ENCODE peak calls at places on chromosome 15, in four cellular contexts. O is mesendoderm, S is H9, H is H1. R is an unnamed sample.

GRCh38 chr15:25678498-25678865 is 184.6 kb downstream of the ATP10A start:
- DNase-seq in S (no peak), H (no peak), O (no peak), R (no peak)

GRCh38 chr15:83869329-83869728 is 215.4 kb downstream of the ADAMTSL3 start:
- DNase-seq in S (no peak), H (no peak), O (no peak), R (no peak)

GRCh38 chr15:39394534-39394933 is 186.3 kb upstream of the THBS1 start:
- DNase-seq in S (no peak), O (no peak), H (no peak), R (no peak)

GRCh38 chr15:56754993-56755392 is 21.7 kb upstream of the ZNF280D start:
- DNase-seq in H (no peak), S (no peak), O (no peak), R (peak)

GRCh38 chr15:61227269-61228024 is 1.7 kb downstream of the RORA start:
- DNase-seq in H (no peak), O (peak), S (peak), R (peak)

GRCh38 chr15:101088788-101089578 is 162.9 kb downstream of the CHSY1 start:
- DNase-seq in H (peak), S (peak), O (peak), R (no peak)

GRCh38 chr15:81908111-81908510 is 137.7 kb downstream of the MEX3B start:
- DNase-seq in O (no peak), S (no peak), H (no peak), R (no peak)

GRCh38 chr15:100252359-100252758 is 89.4 kb downstream of the ADAMTS17 start:
- DNase-seq in O (no peak), H (no peak), S (no peak), R (no peak)

GRCh38 chr15:58632789-58633188 is 116.7 kb downstream of the ADAM10 start:
- DNase-seq in S (no peak), O (no peak), H (no peak), R (peak)

GRCh38 chr15:45668386-45668785 is 33.6 kb downstream of the SQOR start:
- DNase-seq in H (no peak), O (no peak), S (no peak), R (no peak)

GRCh38 chr15:90101130-90101968 is 919 bp downstream of the IDH2 start:
- DNase-seq in H (no peak), S (peak), O (peak), R (no peak)

GRCh38 chr15:40441736-40442531 is 1.2 kb downstream of the BAHD1 start:
- DNase-seq in O (no peak), S (no peak), H (no peak), R (no peak)

GRCh38 chr15:82043130-82043673 is 2.6 kb downstream of the MEX3B start:
- DNase-seq in O (peak), H (no peak), S (peak), R (no peak)

GRCh38 chr15:81869161-81869928 is 176.5 kb downstream of the MEX3B start:
- DNase-seq in H (no peak), S (no peak), O (no peak), R (no peak)

GRCh38 chr15:36803773-36804172 is 224.3 kb downstream of the CDIN1 start:
- DNase-seq in O (no peak), H (no peak), S (no peak), R (no peak)

GRCh38 chr15:74206801-74207281 is 4.3 kb upstream of the STRA6 start:
- DNase-seq in H (no peak), S (no peak), O (no peak), R (no peak)

GRCh38 chr15:79450648-79451047 is 18.5 kb downstream of the MINAR1 start:
- DNase-seq in O (peak), S (no peak), H (no peak), R (no peak)

GRCh38 chr15:64856429-64857145 is 14.9 kb downstream of the PLEKHO2 start:
- DNase-seq in O (peak), H (no peak), S (peak), R (peak)

GRCh38 chr15:51874751-51875644 is 45.5 kb downstream of the TMOD3 start:
- DNase-seq in O (peak), S (no peak), H (no peak), R (peak)

GRCh38 chr15:57398336-57398735 is 22.0 kb downstream of the CGNL1 start:
- DNase-seq in O (no peak), S (no peak), H (no peak), R (no peak)

GRCh38 chr15:20344601-20345400 is 196.8 kb downstream of the GOLGA6L6 start:
- DNase-seq in H (no peak), O (no peak), S (peak), R (no peak)

GRCh38 chr15:92666780-92667179 is 11.2 kb upstream of the FAM174B start:
- DNase-seq in S (no peak), O (no peak), H (no peak), R (no peak)

GRCh38 chr15:71051539-71051938 is 63.7 kb upstream of the THSD4 start:
- DNase-seq in S (no peak), H (no peak), O (no peak), R (peak)

GRCh38 chr15:93047621-93048425 is 41.2 kb downstream of the RGMA start:
- DNase-seq in H (no peak), S (no peak), O (no peak), R (no peak)

GRCh38 chr15:98213346-98213979 is 253.0 kb downstream of the ARRDC4 start:
- DNase-seq in O (no peak), H (no peak), S (no peak), R (no peak)

GRCh38 chr15:59150185-59150584 is 45.2 kb downstream of the CCNB2 start:
- DNase-seq in H (no peak), S (no peak), O (no peak), R (no peak)

GRCh38 chr15:25240461-25241021 is 198.3 kb downstream of the UBE3A start:
- DNase-seq in O (no peak), S (no peak), H (no peak), R (no peak)

GRCh38 chr15:71599404-71600225 is 210.7 kb upstream of the NR2E3 start:
- DNase-seq in S (no peak), H (no peak), O (no peak), R (no peak)

GRCh38 chr15:43133429-43134156 is at the start of gene TMEM62:
- DNase-seq in S (peak), O (peak), H (no peak), R (peak)

GRCh38 chr15:40928975-40929729 is at the start of gene DLL4:
- DNase-seq in H (no peak), S (peak), O (peak), R (peak)

GRCh38 chr15:58551764-58552504 is 120.1 kb downstream of the LIPC start:
- DNase-seq in H (no peak), S (no peak), O (peak), R (peak)

GRCh38 chr15:67076147-67076843 is 10.9 kb downstream of the SMAD3 start:
- DNase-seq in S (no peak), O (no peak), H (no peak), R (peak)

GRCh38 chr15:89179966-89180875 is 41.2 kb downstream of the RLBP1 start:
- DNase-seq in S (no peak), H (no peak), O (no peak), R (peak)

GRCh38 chr15:101445562-101446526 is 43.7 kb downstream of the PCSK6 start:
- DNase-seq in S (no peak), H (no peak), O (no peak), R (peak)

GRCh38 chr15:90232196-90232595 is 1.5 kb downstream of the CIB1 start:
- DNase-seq in S (no peak), H (no peak), O (no peak), R (no peak)

GRCh38 chr15:77420610-77421369 is at the start of gene HMG20A:
- DNase-seq in O (peak), S (peak), H (no peak), R (peak)

GRCh38 chr15:77426871-77427270 is 6.2 kb downstream of the HMG20A start:
- DNase-seq in S (no peak), H (no peak), O (no peak), R (no peak)

GRCh38 chr15:77421370-77421700 is 647 bp downstream of the HMG20A start:
- DNase-seq in O (peak), H (no peak), S (no peak), R (peak)

GRCh38 chr15:77426377-77426776 is 5.7 kb downstream of the HMG20A start:
- DNase-seq in H (no peak), O (no peak), S (no peak), R (no peak)

GRCh38 chr15:77425104-77425503 is 4.4 kb downstream of the HMG20A start:
- DNase-seq in S (no peak), H (no peak), O (no peak), R (no peak)
- H3K56ac ChIP-seq in S (no peak), H (no peak), O (no peak), R (no peak)

DNA sequence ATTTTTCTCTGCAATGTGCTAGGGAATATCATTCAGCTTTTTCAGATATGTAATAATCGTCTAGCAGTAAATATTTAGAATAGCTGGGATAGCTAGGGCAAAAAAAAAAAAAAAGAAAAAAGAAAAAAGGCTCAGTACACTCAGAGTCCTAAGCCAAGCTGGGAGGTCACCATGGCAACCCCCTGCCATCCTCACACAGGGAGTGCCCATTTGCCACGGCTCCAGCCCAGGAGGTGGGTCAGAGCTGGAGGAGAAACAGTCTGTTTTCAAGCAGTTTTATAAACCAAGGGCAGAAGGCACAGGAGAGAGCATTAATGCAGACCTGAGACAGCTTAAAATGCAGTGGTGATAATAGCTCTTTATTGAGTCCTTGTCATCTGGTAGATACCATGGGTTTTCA is 25.3 kb downstream of the PAQR5 start:
- DNase-seq in O (no peak), S (no peak), H (no peak), R (no peak)
- H3K56ac ChIP-seq in O (no peak), S (no peak), H (no peak), R (no peak)

GRCh38 chr15:80775340-80775739 is 3.8 kb upstream of the CEMIP start:
- DNase-seq in S (no peak), O (no peak), H (no peak), R (no peak)
- H3K56ac ChIP-seq in S (no peak), O (no peak), H (no peak), R (no peak)

DNA sequence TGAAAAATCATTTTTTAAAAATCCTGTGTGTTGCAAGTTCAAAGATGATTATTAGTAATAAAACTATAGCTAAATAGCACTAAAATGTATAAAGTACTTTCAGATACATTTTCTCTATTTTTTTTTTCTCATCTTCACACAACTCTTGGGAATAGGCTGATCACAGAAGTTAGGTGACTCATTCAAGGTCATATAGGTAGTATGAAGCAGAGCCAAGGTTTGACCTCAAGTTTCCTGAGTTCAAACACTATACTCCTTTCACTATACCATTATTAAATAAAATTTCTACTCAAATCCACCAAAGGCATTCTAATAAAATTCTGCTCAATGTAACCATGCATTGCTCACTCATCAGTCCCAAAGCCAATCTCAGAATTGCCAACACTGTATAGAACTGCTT is 21.3 kb downstream of the FRMD5 start:
- DNase-seq in S (no peak), H (no peak), O (no peak), R (no peak)
- H3K56ac ChIP-seq in S (no peak), H (no peak), O (no peak), R (no peak)

GRCh38 chr15:85905626-85906025 is 110.9 kb upstream of the KLHL25 start:
- DNase-seq in S (no peak), H (no peak), O (no peak), R (no peak)
- H3K56ac ChIP-seq in S (no peak), H (no peak), O (no peak), R (no peak)

GRCh38 chr15:69121198-69121828 is 39.1 kb upstream of the GLCE start:
- DNase-seq in S (no peak), H (no peak), O (no peak), R (no peak)

GRCh38 chr15:69118089-69118488 is 42.3 kb upstream of the GLCE start:
- DNase-seq in S (no peak), O (no peak), H (no peak), R (no peak)

GRCh38 chr15:69120732-69121131 is 39.7 kb upstream of the GLCE start:
- DNase-seq in O (no peak), S (no peak), H (no peak), R (no peak)

GRCh38 chr15:69119016-69119415 is 41.4 kb upstream of the GLCE start:
- DNase-seq in S (no peak), H (no peak), O (no peak), R (no peak)

DNA sequence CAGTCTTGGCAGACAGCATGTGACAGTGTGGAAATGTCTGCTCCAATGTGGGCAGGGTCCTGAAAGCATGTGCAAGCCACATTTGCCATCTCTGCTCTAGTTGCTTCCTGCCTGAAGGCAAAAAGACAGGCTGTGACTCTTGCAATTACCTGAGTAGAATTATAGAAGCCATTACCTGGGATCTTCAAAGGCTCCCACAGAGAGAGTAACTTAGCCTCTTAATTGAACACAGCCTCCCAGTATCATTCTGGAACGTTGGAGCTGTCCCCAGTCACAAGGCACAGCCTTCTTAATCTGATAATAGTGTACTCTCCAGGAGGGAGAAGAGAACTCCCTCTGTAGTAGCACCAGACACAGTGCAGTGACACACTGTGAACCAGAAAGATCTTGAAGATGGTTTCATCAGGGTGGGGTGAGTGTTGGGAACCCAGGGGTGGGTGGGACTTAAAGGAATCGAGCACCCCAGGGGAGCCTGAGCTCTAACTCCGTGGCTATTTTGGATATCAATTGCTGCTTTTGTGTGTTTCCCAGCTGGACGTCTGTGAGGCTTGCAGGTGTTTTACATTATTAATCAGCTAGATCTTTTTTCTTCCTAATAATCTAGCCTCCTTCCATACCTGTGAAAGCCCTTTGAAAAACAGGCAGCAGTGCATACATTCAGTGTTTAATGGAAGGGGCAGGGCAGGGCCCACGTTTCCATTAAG is 40.6 kb upstream of the GLCE start:
- DNase-seq in S (peak), O (no peak), H (peak), R (no peak)
- H3K56ac ChIP-seq in S (no peak), O (no peak), H (no peak), R (no peak)

GRCh38 chr15:99230867-99231266 is 18.5 kb downstream of the TTC23 start:
- DNase-seq in H (no peak), O (no peak), S (no peak), R (no peak)
- H3K56ac ChIP-seq in H (no peak), O (no peak), S (no peak), R (no peak)